ENCODE peak calls at places on chromosomes 3 and 15, in ten cellular contexts. W is A549, A is cardiac muscle cell, O is tibial nerve, H is HL-60, T is heart right ventricle, P is PC-3, Q is RWPE1, Y is substantia nigra, N is IMR-90. Z is an unnamed sample.

GRCh38 chr3:193982258-193982659 is 153.7 kb upstream of the HES1 start:
- DNase-seq in W (no peak), A (no peak), O (peak; percentile 72), H (no peak), T (peak; percentile 83), P (peak; percentile 86), Q (peak; percentile 82), Y (peak; percentile 17), N (no peak), Z (peak; percentile 89)

GRCh38 chr3:141878812-141879211 is 2.4 kb downstream of the ATP1B3 start:
- DNase-seq in W (no peak), A (no peak), O (no peak), H (no peak), T (no peak), P (no peak), Q (no peak), Y (no peak), N (peak; percentile 60), Z (no peak)

GRCh38 chr15:75928680-75929608 is 25.3 kb downstream of the FBXO22 start:
- DNase-seq in W (peak; percentile 38), A (peak; percentile 76), O (no peak), H (no peak), T (no peak), P (peak; percentile 32), Q (no peak), Y (no peak), N (peak; percentile 35), Z (no peak)

GRCh38 chr15:48644827-48645557 is 517 bp downstream of the FBN1 start:
- DNase-seq in W (peak; percentile 13), A (peak; percentile 56), O (no peak), H (no peak), T (peak; percentile 57), P (peak; percentile 37), Q (peak; percentile 43), Y (peak; percentile 82), N (peak; percentile 62), Z (peak; percentile 90)

GRCh38 chr3:145721815-145722214 is 439.2 kb downstream of the PLOD2 start:
- DNase-seq in W (no peak), A (no peak), O (no peak), H (no peak), T (no peak), P (no peak), Q (no peak), Y (no peak), N (no peak), Z (no peak)

GRCh38 chr15:88688394-88688933 is 49.6 kb downstream of the ISG20 start:
- DNase-seq in W (no peak), A (no peak), O (no peak), H (no peak), T (no peak), P (no peak), Q (no peak), Y (no peak), N (no peak), Z (no peak)

GRCh38 chr15:59276225-59277178 is 69.9 kb downstream of the LDHAL6B start:
- DNase-seq in W (peak; percentile 82), A (no peak), O (no peak), H (no peak), T (no peak), P (peak; percentile 94), Q (peak; percentile 77), Y (no peak), N (no peak), Z (no peak)

GRCh38 chr3:39361252-39361927 is 21.8 kb upstream of the SLC25A38 start:
- DNase-seq in W (no peak), A (no peak), O (no peak), H (no peak), T (no peak), P (no peak), Q (no peak), Y (no peak), N (no peak), Z (no peak)

GRCh38 chr3:186339180-186339912 is 22.7 kb downstream of the DGKG start:
- DNase-seq in W (no peak), A (no peak), O (no peak), H (no peak), T (no peak), P (no peak), Q (no peak), Y (no peak), N (no peak), Z (no peak)

GRCh38 chr3:79167651-79168416 is 600.0 kb downstream of the ROBO1 start:
- DNase-seq in W (no peak), A (no peak), O (no peak), H (no peak), T (no peak), P (peak; percentile 95), Q (peak; percentile 37), Y (no peak), N (peak; percentile 97), Z (no peak)

GRCh38 chr3:146199762-146200161 is 38.8 kb upstream of the PLOD2 start:
- DNase-seq in W (no peak), A (no peak), O (no peak), H (no peak), T (no peak), P (no peak), Q (no peak), Y (no peak), N (no peak), Z (no peak)

GRCh38 chr3:35200056-35200455 is 439.3 kb upstream of the ARPP21 start:
- DNase-seq in W (no peak), A (no peak), O (no peak), H (no peak), T (no peak), P (peak; percentile 45), Q (peak; percentile 1), Y (no peak), N (no peak), Z (no peak)

DNA sequence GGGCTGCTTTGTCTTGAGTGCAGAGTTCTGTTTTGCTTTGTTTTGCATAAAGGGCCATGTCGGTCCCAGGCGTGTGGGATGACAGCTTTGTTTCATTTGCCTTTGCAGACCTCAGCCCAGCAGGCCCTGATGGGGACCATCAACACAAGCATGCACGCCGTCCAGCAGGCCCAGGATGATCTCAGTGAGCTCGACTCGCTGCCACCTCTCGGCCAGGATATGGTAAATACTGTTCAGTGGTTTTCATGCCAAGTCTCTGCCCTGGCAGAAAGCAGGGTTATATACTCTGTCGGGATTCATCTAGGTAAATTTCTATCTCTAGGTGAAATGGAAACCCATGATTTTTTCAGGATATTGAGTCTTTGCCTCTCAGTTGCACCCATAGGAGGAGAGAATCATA is 343.9 kb upstream of the TPM1 start:
- DNase-seq in W (no peak), A (no peak), O (no peak), H (no peak), T (no peak), P (no peak), Q (no peak), Y (no peak), N (no peak), Z (no peak)
- H3K27ac ChIP-seq in W (no peak overlapping the region), A (peak overlapping the region; percentile 13), O (no peak overlapping the region), H (no peak overlapping the region), T (no peak overlapping the region), P (no peak overlapping the region), Q (no peak overlapping the region), Y (no peak overlapping the region), N (no peak overlapping the region), Z (no peak overlapping the region)

GRCh38 chr3:67648701-67649100 is 5.7 kb downstream of the SUCLG2 start:
- DNase-seq in W (no peak), A (no peak), O (no peak), H (no peak), T (no peak), P (no peak), Q (no peak), Y (no peak), N (peak; percentile 58), Z (no peak)
- H3K27ac ChIP-seq in W (peak overlapping the region; percentile 100), A (no peak overlapping the region), O (no peak overlapping the region), H (no peak overlapping the region), T (no peak overlapping the region), P (peak overlapping the region; percentile 99), Q (no peak overlapping the region), Y (no peak overlapping the region), N (peak overlapping the region; percentile 70), Z (no peak overlapping the region)

GRCh38 chr15:94359716-94360115 is 128.4 kb downstream of the MCTP2 start:
- DNase-seq in W (no peak), A (no peak), O (no peak), H (no peak), T (no peak), P (no peak), Q (no peak), Y (no peak), N (no peak), Z (no peak)

GRCh38 chr15:94363382-94363781 is 132.0 kb downstream of the MCTP2 start:
- DNase-seq in W (no peak), A (no peak), O (no peak), H (no peak), T (no peak), P (no peak), Q (no peak), Y (no peak), N (no peak), Z (no peak)

DNA sequence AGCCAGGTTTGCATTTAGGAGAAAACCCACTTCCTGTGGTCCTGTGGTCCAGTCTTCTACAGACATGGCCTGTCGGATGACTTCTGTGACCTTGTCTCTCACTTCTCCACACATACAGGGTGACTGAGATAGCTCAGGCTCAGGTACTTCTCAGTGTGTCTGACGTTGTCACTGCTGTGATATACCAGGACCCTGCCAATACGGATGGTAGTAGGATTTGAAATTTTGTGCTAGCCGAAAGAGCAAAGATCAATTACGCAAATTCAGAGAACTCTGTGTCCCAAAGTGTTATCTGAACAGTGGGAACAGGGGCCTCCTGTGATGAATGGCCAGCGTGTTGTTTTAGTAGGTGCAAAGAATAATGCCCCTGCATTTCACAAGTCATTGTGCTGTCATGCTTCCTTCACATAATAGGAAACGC is 128.9 kb downstream of the MCTP2 start:
- DNase-seq in W (no peak), A (no peak), O (no peak), H (no peak), T (no peak), P (no peak), Q (no peak), Y (no peak), N (no peak), Z (no peak)
- H3K27ac ChIP-seq in W (no peak overlapping the region), A (no peak overlapping the region), O (no peak overlapping the region), H (no peak overlapping the region), T (no peak overlapping the region), P (no peak overlapping the region), Q (no peak overlapping the region), Y (no peak overlapping the region), N (no peak overlapping the region), Z (no peak overlapping the region)

GRCh38 chr3:169245631-169246030 is 417.9 kb downstream of the MECOM start:
- DNase-seq in W (no peak), A (no peak), O (no peak), H (no peak), T (no peak), P (no peak), Q (no peak), Y (no peak), N (no peak), Z (no peak)

GRCh38 chr3:169243579-169243978 is 419.9 kb downstream of the MECOM start:
- DNase-seq in W (no peak), A (no peak), O (no peak), H (no peak), T (no peak), P (no peak), Q (no peak), Y (no peak), N (no peak), Z (no peak)

GRCh38 chr3:169243122-169243521 is 420.4 kb downstream of the MECOM start:
- DNase-seq in W (no peak), A (no peak), O (no peak), H (no peak), T (no peak), P (no peak), Q (no peak), Y (no peak), N (peak; percentile 10), Z (no peak)

GRCh38 chr3:169246158-169246557 is 417.4 kb downstream of the MECOM start:
- DNase-seq in W (no peak), A (no peak), O (no peak), H (no peak), T (no peak), P (no peak), Q (no peak), Y (no peak), N (no peak), Z (no peak)

GRCh38 chr3:169244119-169244864 is 419.2 kb downstream of the MECOM start:
- DNase-seq in W (no peak), A (no peak), O (no peak), H (no peak), T (no peak), P (no peak), Q (no peak), Y (no peak), N (no peak), Z (no peak)
- H3K27ac ChIP-seq in W (no peak overlapping the region), A (peak overlapping the region; percentile 95), O (no peak overlapping the region), H (no peak overlapping the region), T (no peak overlapping the region), P (no peak overlapping the region), Q (no peak overlapping the region), Y (no peak overlapping the region), N (no peak overlapping the region), Z (peak overlapping the region; percentile 90)

Z was measured in upper lobe of left lung.